ENCODE peak calls at places on chromosomes 2 and 18, in eight cellular contexts. X, A, F, K, D, O, G and T are unnamed samples.

GRCh38 chr2:86441789-86442641 is 844 bp downstream of the KDM3A start:
- DNase-seq in X (peak; percentile 65), A (no peak), F (peak; percentile 26), K (peak; percentile 76), D (peak; percentile 76), O (peak; percentile 58), G (peak; percentile 61), T (peak; percentile 51)

GRCh38 chr18:41526046-41526445 is 429.0 kb upstream of the PIK3C3 start:
- DNase-seq in X (no peak), A (no peak), F (no peak), K (no peak), D (no peak), O (no peak), G (no peak), T (no peak)

GRCh38 chr18:63409301-63409700 is 13.0 kb downstream of the VPS4B start:
- DNase-seq in X (peak; percentile 32), A (no peak), F (no peak), K (no peak), D (no peak), O (no peak), G (no peak), T (peak; percentile 71)

GRCh38 chr2:128754246-128754724 is 435.6 kb upstream of the HS6ST1 start:
- DNase-seq in X (peak; percentile 22), A (no peak), F (no peak), K (no peak), D (peak; percentile 91), O (no peak), G (no peak), T (no peak)

GRCh38 chr2:227188292-227188691 is 23.9 kb downstream of the COL4A3 start:
- DNase-seq in X (peak; percentile 67), A (peak; percentile 17), F (no peak), K (no peak), D (peak; percentile 83), O (no peak), G (no peak), T (peak; percentile 41)

GRCh38 chr2:106919012-106919411 is 33.0 kb upstream of the ST6GAL2 start:
- DNase-seq in X (no peak), A (no peak), F (no peak), K (no peak), D (no peak), O (no peak), G (peak; percentile 12), T (no peak)

GRCh38 chr18:46293699-46294300 is 189.6 kb downstream of the HAUS1 start:
- DNase-seq in X (peak; percentile 8), A (no peak), F (no peak), K (no peak), D (no peak), O (no peak), G (peak; percentile 76), T (no peak)

GRCh38 chr18:10142496-10143160 is 228.8 kb downstream of the VAPA start:
- DNase-seq in X (peak; percentile 65), A (no peak), F (no peak), K (no peak), D (no peak), O (no peak), G (no peak), T (peak; percentile 33)

GRCh38 chr2:43980902-43981301 is 14.9 kb downstream of the LRPPRC start:
- DNase-seq in X (no peak), A (no peak), F (no peak), K (no peak), D (no peak), O (no peak), G (no peak), T (no peak)

GRCh38 chr2:185404578-185404977 is 334.0 kb upstream of the FSIP2 start:
- DNase-seq in X (no peak), A (no peak), F (no peak), K (no peak), D (no peak), O (no peak), G (no peak), T (no peak)

GRCh38 chr2:113720167-113720566 is 36.3 kb downstream of the SLC35F5 start:
- DNase-seq in X (peak; percentile 16), A (no peak), F (no peak), K (no peak), D (no peak), O (no peak), G (peak; percentile 34), T (peak; percentile 13)

GRCh38 chr2:176473177-176473576 is 203.9 kb downstream of the MTX2 start:
- DNase-seq in X (peak; percentile 26), A (no peak), F (no peak), K (no peak), D (no peak), O (peak; percentile 80), G (no peak), T (peak; percentile 97)

GRCh38 chr18:10471574-10471973 is 17.1 kb downstream of the APCDD1 start:
- DNase-seq in X (no peak), A (no peak), F (no peak), K (no peak), D (no peak), O (no peak), G (no peak), T (no peak)

GRCh38 chr2:28318462-28319117 is 74.1 kb upstream of the FOSL2 start:
- DNase-seq in X (no peak), A (no peak), F (no peak), K (no peak), D (no peak), O (no peak), G (no peak), T (no peak)

GRCh38 chr2:109242654-109243331 is 113.8 kb downstream of the SH3RF3 start:
- DNase-seq in X (peak; percentile 93), A (peak; percentile 85), F (peak; percentile 69), K (no peak), D (no peak), O (peak; percentile 62), G (no peak), T (peak; percentile 97)

GRCh38 chr2:217365656-217366055 is 505.8 kb upstream of the TNP1 start:
- DNase-seq in X (no peak), A (no peak), F (no peak), K (no peak), D (no peak), O (no peak), G (no peak), T (no peak)

GRCh38 chr18:26511339-26512071 is 36.8 kb downstream of the KCTD1 start:
- DNase-seq in X (no peak), A (no peak), F (no peak), K (no peak), D (no peak), O (no peak), G (no peak), T (no peak)

GRCh38 chr2:9217838-9218770 is 11.5 kb downstream of the ASAP2 start:
- DNase-seq in X (peak; percentile 49), A (no peak), F (no peak), K (no peak), D (no peak), O (no peak), G (peak; percentile 51), T (no peak)

GRCh38 chr2:215293879-215294278 is 18.0 kb upstream of the ATIC start:
- DNase-seq in X (no peak), A (no peak), F (no peak), K (no peak), D (no peak), O (no peak), G (no peak), T (no peak)

GRCh38 chr18:74654637-74655036 is 57.0 kb downstream of the ZNF407 start:
- DNase-seq in X (peak; percentile 33), A (no peak), F (no peak), K (no peak), D (no peak), O (no peak), G (no peak), T (peak; percentile 24)
- TF ChIP-seq CTCF in X (no peak), A (peak; percentile 16), F (peak; percentile 35), K (no peak), D (peak; percentile 8), O (no peak), G (no peak), T (peak; percentile 32)

GRCh38 chr2:16123421-16123820 is 183.1 kb downstream of the MYCN start:
- DNase-seq in X (no peak), A (no peak), F (no peak), K (no peak), D (no peak), O (no peak), G (no peak), T (no peak)

GRCh38 chr2:16122556-16122955 is 182.2 kb downstream of the MYCN start:
- DNase-seq in X (no peak), A (no peak), F (no peak), K (no peak), D (no peak), O (no peak), G (no peak), T (no peak)

GRCh38 chr2:16120591-16120990 is 180.2 kb downstream of the MYCN start:
- DNase-seq in X (no peak), A (no peak), F (no peak), K (no peak), D (no peak), O (no peak), G (no peak), T (no peak)

GRCh38 chr2:16121231-16121985 is 181.1 kb downstream of the MYCN start:
- DNase-seq in X (no peak), A (no peak), F (no peak), K (no peak), D (no peak), O (no peak), G (no peak), T (no peak)

GRCh38 chr2:16121986-16122390 is 181.6 kb downstream of the MYCN start:
- DNase-seq in X (no peak), A (no peak), F (no peak), K (no peak), D (no peak), O (no peak), G (no peak), T (no peak)
- TF ChIP-seq CTCF in X (no peak), A (no peak), F (no peak), K (no peak), D (no peak), O (no peak), G (no peak), T (no peak)

GRCh38 chr2:42810971-42811865 is 18.8 kb upstream of the HAAO start:
- DNase-seq in X (peak; percentile 59), A (no peak), F (no peak), K (peak; percentile 61), D (peak; percentile 73), O (peak; percentile 63), G (peak; percentile 86), T (no peak)
- TF ChIP-seq CTCF in X (no peak), A (no peak), F (no peak), K (no peak), D (no peak), O (no peak), G (no peak), T (no peak)

GRCh38 chr2:234556848-234557573 is 60.1 kb upstream of the ARL4C start:
- DNase-seq in X (peak; percentile 74), A (no peak), F (no peak), K (no peak), D (no peak), O (no peak), G (no peak), T (peak; percentile 23)

GRCh38 chr2:234555616-234556249 is 58.9 kb upstream of the ARL4C start:
- DNase-seq in X (peak; percentile 93), A (no peak), F (no peak), K (no peak), D (peak; percentile 28), O (no peak), G (no peak), T (no peak)

GRCh38 chr2:234559609-234560008 is 62.7 kb upstream of the ARL4C start:
- DNase-seq in X (no peak), A (no peak), F (no peak), K (no peak), D (no peak), O (no peak), G (no peak), T (no peak)

GRCh38 chr2:234555161-234555560 is 58.3 kb upstream of the ARL4C start:
- DNase-seq in X (no peak), A (no peak), F (no peak), K (no peak), D (no peak), O (no peak), G (no peak), T (no peak)

GRCh38 chr2:234558642-234559041 is 61.8 kb upstream of the ARL4C start:
- DNase-seq in X (peak; percentile 73), A (no peak), F (no peak), K (no peak), D (no peak), O (no peak), G (no peak), T (no peak)
- TF ChIP-seq CTCF in X (peak; percentile 13), A (no peak), F (peak; percentile 39), K (no peak), D (no peak), O (no peak), G (no peak), T (no peak)